ENCODE peak calls at places on chromosomes 3 and 15, in seven cellular contexts. I is globus pallidus, U is NCI-H2171, H is HEK293T, Q is glutamatergic neuron, X is T-helper 1 cell, T is hippocampal formation. P is an unnamed sample.

GRCh38 chr15:32909431-32909830 is 191.6 kb downstream of the GREM1 start:
- DNase-seq in T (no peak), H (no peak), I (no peak), X (no peak), U (no peak), Q (no peak), P (no peak)

GRCh38 chr3:37179144-37179967 is 5.0 kb upstream of the LRRFIP2 start:
- DNase-seq in I (no peak), U (no peak), H (no peak), T (no peak), X (no peak), Q (no peak), P (no peak)

GRCh38 chr15:101773496-101774100 is 29.7 kb upstream of the OR4F6 start:
- DNase-seq in H (peak; percentile 15), I (no peak), X (no peak), T (no peak), U (no peak), Q (no peak), P (no peak)

GRCh38 chr3:142962520-142963265 is 781 bp downstream of the PAQR9 start:
- DNase-seq in H (peak; percentile 32), Q (no peak), U (no peak), X (no peak), I (no peak), T (no peak), P (no peak)

GRCh38 chr3:32412887-32413286 is 21.2 kb downstream of the CMTM7 start:
- DNase-seq in T (no peak), I (no peak), Q (no peak), U (peak; percentile 12), X (no peak), H (no peak), P (peak; percentile 49)

GRCh38 chr3:45497963-45498362 is 96.6 kb upstream of the LIMD1 start:
- DNase-seq in X (no peak), H (no peak), Q (no peak), I (no peak), U (no peak), T (no peak), P (no peak)

GRCh38 chr3:182436547-182436946 is 356.8 kb upstream of the ATP11B start:
- DNase-seq in I (no peak), T (no peak), Q (no peak), U (peak; percentile 33), X (no peak), H (no peak), P (no peak)

GRCh38 chr15:47603026-47603425 is 114.3 kb upstream of the SEMA6D start:
- DNase-seq in Q (no peak), T (no peak), X (no peak), U (no peak), H (no peak), I (no peak), P (no peak)

GRCh38 chr3:113287818-113288648 is 76.7 kb downstream of the BOC start:
- DNase-seq in I (peak; percentile 56), Q (peak; percentile 65), H (peak; percentile 58), X (peak; percentile 33), U (peak; percentile 57), T (peak; percentile 65), P (peak; percentile 81)

GRCh38 chr3:170355738-170356595 is 1.5 kb upstream of the SKIL start:
- DNase-seq in Q (peak; percentile 49), T (peak; percentile 57), H (no peak), U (peak; percentile 69), I (peak; percentile 76), X (peak; percentile 19), P (peak; percentile 9)

GRCh38 chr15:98870788-98871187 is 136.8 kb downstream of the PGPEP1L start:
- DNase-seq in H (no peak), X (no peak), Q (no peak), I (no peak), U (no peak), T (no peak), P (no peak)

GRCh38 chr3:33440578-33441321 is 545 bp upstream of the UBP1 start:
- DNase-seq in H (peak; percentile 96), X (peak; percentile 100), Q (peak; percentile 52), I (peak; percentile 100), U (peak; percentile 94), T (peak; percentile 100), P (peak; percentile 98)

GRCh38 chr3:129045675-129046036 is 14.9 kb upstream of the GP9 start:
- DNase-seq in U (no peak), T (no peak), X (peak; percentile 36), Q (no peak), I (no peak), H (no peak), P (no peak)

GRCh38 chr3:31184257-31185003 is 290.0 kb upstream of the GADL1 start:
- DNase-seq in H (no peak), Q (no peak), X (no peak), T (no peak), U (no peak), I (no peak), P (no peak)

GRCh38 chr15:41022487-41023090 is 69.3 kb downstream of the CHAC1 start:
- DNase-seq in X (peak; percentile 50), H (peak; percentile 45), I (peak; percentile 45), U (peak; percentile 13), T (peak; percentile 62), Q (peak; percentile 61), P (peak; percentile 42)

GRCh38 chr15:88912500-88912921 is 668 bp downstream of the MFGE8 start:
- DNase-seq in U (no peak), T (no peak), Q (peak; percentile 54), X (no peak), H (no peak), I (no peak), P (no peak)